ENCODE peak calls at places on chromosome 10, in six cellular contexts. J is A549, W is GM12878, G is K562, N is IMR-90, U is HepG2. T is an unnamed sample.

GRCh38 chr10:1217237-1217587 is 161.0 kb downstream of the WDR37 start:
- DNase-seq in U (no peak), W (no peak), N (no peak), J (no peak), G (no peak), T (no peak)

GRCh38 chr10:86373828-86374227 is 7.2 kb upstream of the GRID1 start:
- DNase-seq in J (no peak), G (no peak), W (no peak), N (no peak), U (no peak), T (no peak)

GRCh38 chr10:27100800-27101347 is 580 bp upstream of the ANKRD26 start:
- DNase-seq in G (no peak), J (no peak), U (no peak), N (no peak), W (no peak), T (no peak)

GRCh38 chr10:71761541-71762113 is 11.7 kb downstream of the VSIR start:
- DNase-seq in N (no peak), W (no peak), J (no peak), U (no peak), G (peak; percentile 38), T (no peak)

GRCh38 chr10:13448216-13448615 is 80.6 kb downstream of the BEND7 start:
- DNase-seq in U (no peak), W (no peak), J (no peak), N (peak; percentile 74), G (no peak), T (no peak)

GRCh38 chr10:108905821-108906220 is 1017.5 kb downstream of the XPNPEP1 start:
- DNase-seq in U (no peak), J (no peak), N (no peak), W (no peak), G (no peak), T (no peak)

GRCh38 chr10:131178956-131179355 is 132.6 kb downstream of the TCERG1L start:
- DNase-seq in G (no peak), W (no peak), N (no peak), J (no peak), U (no peak), T (no peak)

GRCh38 chr10:116723428-116724281 is 18.7 kb downstream of the HSPA12A start:
- DNase-seq in W (no peak), U (no peak), G (no peak), J (no peak), N (no peak), T (no peak)

GRCh38 chr10:70617798-70618568 is 15.4 kb upstream of the PRF1 start:
- DNase-seq in G (no peak), W (no peak), J (no peak), U (no peak), N (peak; percentile 44), T (no peak)

GRCh38 chr10:51083280-51083986 is 9.1 kb downstream of the PRKG1 start:
- DNase-seq in W (no peak), N (peak; percentile 52), U (no peak), J (no peak), G (no peak), T (no peak)

GRCh38 chr10:104220515-104220914 is 11.6 kb downstream of the CFAP43 start:
- DNase-seq in G (no peak), W (no peak), N (no peak), J (no peak), U (peak; percentile 68), T (no peak)

GRCh38 chr10:99926925-99927718 is 82.6 kb downstream of the DNMBP start:
- DNase-seq in N (peak; percentile 66), U (peak; percentile 15), W (no peak), G (no peak), J (no peak), T (no peak)

GRCh38 chr10:102770108-102770482 is 26.3 kb downstream of the WBP1L start:
- DNase-seq in W (no peak), J (no peak), U (no peak), N (no peak), G (no peak), T (no peak)
- TF ChIP-seq BHLHE40 in W (no peak), J (no peak), U (no peak), N (no peak), G (no peak), T (no peak)

GRCh38 chr10:75709830-75710229 is 278.4 kb downstream of the LRMDA start:
- DNase-seq in W (no peak), U (no peak), N (no peak), J (no peak), G (no peak), T (no peak)
- TF ChIP-seq BHLHE40 in W (no peak), U (no peak), N (no peak), J (no peak), G (no peak), T (no peak)

GRCh38 chr10:69446650-69447151 is 4.6 kb upstream of the TSPAN15 start:
- DNase-seq in J (peak; percentile 72), W (no peak), N (peak; percentile 74), U (peak; percentile 81), G (peak; percentile 41), T (no peak)
- TF ChIP-seq BHLHE40 in J (no peak), W (no peak), N (no peak), U (no peak), G (no peak), T (no peak)

DNA sequence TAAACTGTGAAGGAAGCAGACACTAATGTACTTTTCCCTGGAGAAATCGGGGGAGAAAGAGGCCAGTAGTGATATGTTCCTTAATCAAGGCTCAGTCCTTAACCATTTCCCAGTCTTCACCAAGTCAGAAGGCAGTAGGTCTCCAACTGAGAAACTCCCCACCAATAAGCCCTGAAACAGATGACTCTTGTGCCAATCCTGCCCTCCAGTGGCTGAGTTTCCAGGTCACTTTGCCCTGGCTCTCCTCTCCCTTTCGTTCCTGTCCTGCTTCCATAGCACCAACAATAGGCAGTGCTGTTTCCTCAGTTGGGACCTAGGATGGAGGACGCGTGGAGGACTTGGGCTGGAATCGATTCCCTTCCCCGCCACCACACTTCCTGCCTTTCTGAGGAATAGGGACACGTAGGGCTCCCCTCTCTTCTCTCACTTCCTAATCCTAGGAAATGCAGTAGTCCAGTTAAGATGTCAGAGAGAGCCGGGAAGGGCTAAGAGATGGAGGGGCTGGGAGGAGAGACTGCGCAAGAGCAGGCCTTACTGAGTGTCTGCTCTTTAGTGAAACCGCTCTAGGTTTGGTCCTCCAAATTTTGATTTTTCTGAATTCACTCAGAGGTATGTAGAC is 23.4 kb downstream of the ATOH7 start:
- DNase-seq in G (no peak), U (peak; percentile 72), W (peak; percentile 20), J (peak; percentile 78), N (peak; percentile 79), T (peak; percentile 70)
- TF ChIP-seq BHLHE40 in G (no peak), U (no peak), W (no peak), J (no peak), N (no peak), T (no peak)

GRCh38 chr10:58268454-58268945 is 462 bp upstream of the CISD1 start:
- DNase-seq in N (no peak), G (no peak), U (no peak), W (no peak), J (peak; percentile 59), T (no peak)
- TF ChIP-seq BHLHE40 in N (no peak), G (no peak), U (no peak), W (no peak), J (no peak), T (no peak)